ENCODE peak calls at places on chromosomes 13 and 19, in six cellular contexts. One of them, this sample, is unnamed.

GRCh38 chr19:58182577-58182988 is 278 bp upstream of the ZNF274 start:
- DNase-seq in stomach: no peak
- DNase-seq in cardiac fibroblast: no peak
- DNase-seq in glutamatergic neuron: no peak
- DNase-seq in lower lobe of right lung: no peak
- DNase-seq in Caco-2: no peak
- DNase-seq in this sample: no peak

GRCh38 chr13:25819856-25820530 is 231.8 kb downstream of the SHISA2 start:
- DNase-seq in stomach: no peak
- DNase-seq in cardiac fibroblast: no peak
- DNase-seq in glutamatergic neuron: no peak
- DNase-seq in lower lobe of right lung: no peak
- DNase-seq in Caco-2: no peak
- DNase-seq in this sample: no peak

GRCh38 chr19:9940778-9941177 is 4.5 kb upstream of the OLFM2 start:
- DNase-seq in stomach: no peak
- DNase-seq in cardiac fibroblast: peak
- DNase-seq in glutamatergic neuron: no peak
- DNase-seq in lower lobe of right lung: no peak
- DNase-seq in Caco-2: no peak
- DNase-seq in this sample: no peak

GRCh38 chr19:2116507-2116906 is 19.8 kb downstream of the IZUMO4 start:
- DNase-seq in stomach: no peak
- DNase-seq in cardiac fibroblast: no peak
- DNase-seq in glutamatergic neuron: no peak
- DNase-seq in lower lobe of right lung: no peak
- DNase-seq in Caco-2: no peak
- DNase-seq in this sample: no peak

GRCh38 chr19:54252845-54253244 is 4.2 kb downstream of the LILRB5 start:
- DNase-seq in stomach: no peak
- DNase-seq in cardiac fibroblast: no peak
- DNase-seq in glutamatergic neuron: no peak
- DNase-seq in lower lobe of right lung: no peak
- DNase-seq in Caco-2: no peak
- DNase-seq in this sample: no peak

GRCh38 chr13:109869312-109870237 is 83.2 kb upstream of the IRS2 start:
- DNase-seq in stomach: peak
- DNase-seq in cardiac fibroblast: peak
- DNase-seq in glutamatergic neuron: no peak
- DNase-seq in lower lobe of right lung: peak
- DNase-seq in Caco-2: no peak
- DNase-seq in this sample: no peak

GRCh38 chr19:35309481-35310279 is 17.7 kb downstream of the MAG start:
- DNase-seq in stomach: no peak
- DNase-seq in cardiac fibroblast: peak
- DNase-seq in glutamatergic neuron: no peak
- DNase-seq in lower lobe of right lung: no peak
- DNase-seq in Caco-2: peak
- DNase-seq in this sample: no peak

GRCh38 chr13:67120872-67121531 is 109.1 kb downstream of the PCDH9 start:
- DNase-seq in stomach: no peak
- DNase-seq in cardiac fibroblast: peak
- DNase-seq in glutamatergic neuron: no peak
- DNase-seq in lower lobe of right lung: no peak
- DNase-seq in Caco-2: no peak
- DNase-seq in this sample: no peak

GRCh38 chr19:44883962-44884361 is 7.1 kb upstream of the TOMM40 start:
- DNase-seq in stomach: no peak
- DNase-seq in cardiac fibroblast: no peak
- DNase-seq in glutamatergic neuron: no peak
- DNase-seq in lower lobe of right lung: no peak
- DNase-seq in Caco-2: no peak
- DNase-seq in this sample: no peak

GRCh38 chr13:21478881-21479808 is 20.0 kb upstream of the ZDHHC20 start:
- DNase-seq in stomach: no peak
- DNase-seq in cardiac fibroblast: peak
- DNase-seq in glutamatergic neuron: no peak
- DNase-seq in lower lobe of right lung: no peak
- DNase-seq in Caco-2: peak
- DNase-seq in this sample: peak

GRCh38 chr13:112735791-112736190 is 46.0 kb downstream of the ATP11A start:
- DNase-seq in stomach: no peak
- DNase-seq in cardiac fibroblast: no peak
- DNase-seq in glutamatergic neuron: no peak
- DNase-seq in lower lobe of right lung: no peak
- DNase-seq in Caco-2: no peak
- DNase-seq in this sample: no peak

GRCh38 chr19:55546822-55547614 is 1.7 kb upstream of the SBK3 start:
- DNase-seq in stomach: peak
- DNase-seq in cardiac fibroblast: peak
- DNase-seq in glutamatergic neuron: no peak
- DNase-seq in lower lobe of right lung: peak
- DNase-seq in Caco-2: no peak
- DNase-seq in this sample: no peak

GRCh38 chr19:18366027-18366435 is 19.9 kb upstream of the GDF15 start:
- DNase-seq in stomach: no peak
- DNase-seq in cardiac fibroblast: peak
- DNase-seq in glutamatergic neuron: no peak
- DNase-seq in lower lobe of right lung: no peak
- DNase-seq in Caco-2: no peak
- DNase-seq in this sample: no peak

GRCh38 chr13:67515895-67516294 is 285.8 kb upstream of the PCDH9 start:
- DNase-seq in stomach: no peak
- DNase-seq in cardiac fibroblast: peak
- DNase-seq in glutamatergic neuron: no peak
- DNase-seq in lower lobe of right lung: no peak
- DNase-seq in Caco-2: no peak
- DNase-seq in this sample: no peak

GRCh38 chr19:15812059-15812722 is 3.3 kb downstream of the OR10H1 start:
- DNase-seq in stomach: peak
- DNase-seq in cardiac fibroblast: no peak
- DNase-seq in glutamatergic neuron: no peak
- DNase-seq in lower lobe of right lung: no peak
- DNase-seq in Caco-2: peak
- DNase-seq in this sample: no peak
- TF ChIP-seq CTCF in stomach: peak
- TF ChIP-seq CTCF in cardiac fibroblast: no peak
- TF ChIP-seq CTCF in glutamatergic neuron: no peak
- TF ChIP-seq CTCF in lower lobe of right lung: no peak
- TF ChIP-seq CTCF in Caco-2: peak
- TF ChIP-seq CTCF in this sample: no peak

DNA sequence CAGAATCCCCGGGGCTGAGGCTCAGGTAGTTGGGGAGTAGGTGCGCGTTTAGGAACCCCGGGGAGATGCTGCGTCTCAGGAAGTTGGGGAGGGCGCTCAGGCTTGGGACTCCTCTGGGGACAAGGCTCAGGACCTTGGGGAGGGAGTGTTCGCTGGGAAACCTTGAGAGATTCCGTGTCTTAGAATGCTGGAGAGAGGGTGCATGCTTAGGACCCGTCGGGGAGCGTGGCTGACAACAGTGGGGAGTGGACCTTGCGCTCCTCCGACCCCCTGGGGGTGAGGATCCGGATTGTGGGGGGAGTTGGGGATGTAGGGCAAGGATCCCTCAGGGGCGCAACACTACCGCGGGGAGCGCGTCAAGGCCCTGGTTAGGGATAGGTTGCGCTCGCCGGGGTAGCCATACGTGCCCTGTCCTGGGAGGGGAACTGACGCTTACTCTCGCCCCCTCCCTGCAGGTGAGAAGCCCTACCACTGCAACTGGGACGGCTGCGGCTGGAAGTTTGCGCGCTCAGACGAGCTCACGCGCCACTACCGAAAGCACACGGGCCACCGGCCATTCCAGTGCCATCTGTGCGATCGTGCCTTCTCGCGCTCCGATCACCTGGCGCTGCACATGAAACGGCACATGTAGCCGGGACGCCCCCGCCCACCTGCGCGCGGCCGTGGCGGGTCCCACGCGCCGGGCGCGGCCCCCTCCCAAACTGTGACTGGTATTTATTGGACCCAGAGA is 1.9 kb downstream of the KLF2 start:
- DNase-seq in stomach: no peak
- DNase-seq in cardiac fibroblast: peak
- DNase-seq in glutamatergic neuron: no peak
- DNase-seq in lower lobe of right lung: peak
- DNase-seq in Caco-2: no peak
- DNase-seq in this sample: no peak
- TF ChIP-seq CTCF in stomach: no peak
- TF ChIP-seq CTCF in cardiac fibroblast: no peak
- TF ChIP-seq CTCF in glutamatergic neuron: no peak
- TF ChIP-seq CTCF in lower lobe of right lung: no peak
- TF ChIP-seq CTCF in Caco-2: no peak
- TF ChIP-seq CTCF in this sample: no peak

DNA sequence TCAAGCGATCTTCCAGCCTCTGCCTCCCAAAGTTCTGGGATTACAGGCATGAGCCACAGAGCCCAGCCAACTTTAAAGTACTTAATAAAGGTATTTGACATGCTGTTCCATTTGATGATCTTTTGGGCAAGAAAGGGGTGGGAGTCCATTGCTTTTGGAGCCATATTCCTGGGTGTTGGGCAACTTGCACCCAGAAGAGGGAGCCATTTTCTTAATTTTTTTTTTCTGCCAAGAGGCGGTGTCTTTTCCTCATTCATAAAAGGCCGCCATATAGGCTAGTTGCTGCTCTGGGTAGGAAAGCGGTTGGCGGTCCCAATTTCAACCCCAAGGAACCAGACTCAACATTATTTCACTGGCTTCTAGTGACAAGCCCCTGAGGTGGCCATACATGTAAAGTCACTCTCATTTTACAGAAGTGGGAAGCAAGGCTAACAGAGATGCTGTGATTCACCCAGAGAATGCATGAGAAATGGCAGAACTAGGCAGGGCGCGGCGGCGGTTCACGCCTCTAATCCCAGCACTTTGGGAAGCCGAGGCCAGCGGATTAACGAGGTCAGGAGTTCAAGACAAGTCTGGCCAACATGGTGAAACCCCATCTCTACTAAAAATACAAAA is 139.6 kb downstream of the CACNA1A start:
- DNase-seq in stomach: no peak
- DNase-seq in cardiac fibroblast: peak
- DNase-seq in glutamatergic neuron: peak
- DNase-seq in lower lobe of right lung: no peak
- DNase-seq in Caco-2: peak
- DNase-seq in this sample: peak
- TF ChIP-seq CTCF in stomach: no peak
- TF ChIP-seq CTCF in cardiac fibroblast: peak
- TF ChIP-seq CTCF in glutamatergic neuron: peak
- TF ChIP-seq CTCF in lower lobe of right lung: no peak
- TF ChIP-seq CTCF in Caco-2: peak
- TF ChIP-seq CTCF in this sample: peak

GRCh38 chr19:49422407-49423277 is 599 bp downstream of the PTH2 start:
- DNase-seq in stomach: no peak
- DNase-seq in cardiac fibroblast: peak
- DNase-seq in glutamatergic neuron: peak
- DNase-seq in lower lobe of right lung: no peak
- DNase-seq in Caco-2: peak
- DNase-seq in this sample: peak
- TF ChIP-seq CTCF in stomach: peak
- TF ChIP-seq CTCF in cardiac fibroblast: peak
- TF ChIP-seq CTCF in glutamatergic neuron: peak
- TF ChIP-seq CTCF in lower lobe of right lung: peak
- TF ChIP-seq CTCF in Caco-2: peak
- TF ChIP-seq CTCF in this sample: peak

GRCh38 chr13:50531917-50532899 is 311.3 kb downstream of the DLEU7 start:
- DNase-seq in stomach: no peak
- DNase-seq in cardiac fibroblast: peak
- DNase-seq in glutamatergic neuron: no peak
- DNase-seq in lower lobe of right lung: no peak
- DNase-seq in Caco-2: peak
- DNase-seq in this sample: no peak
- TF ChIP-seq CTCF in stomach: peak
- TF ChIP-seq CTCF in cardiac fibroblast: peak
- TF ChIP-seq CTCF in glutamatergic neuron: no peak
- TF ChIP-seq CTCF in lower lobe of right lung: peak
- TF ChIP-seq CTCF in Caco-2: peak
- TF ChIP-seq CTCF in this sample: no peak

GRCh38 chr13:31161583-31162150 is at the start of gene HSPH1:
- DNase-seq in stomach: peak
- DNase-seq in cardiac fibroblast: peak
- DNase-seq in glutamatergic neuron: peak
- DNase-seq in lower lobe of right lung: peak
- DNase-seq in Caco-2: peak
- DNase-seq in this sample: peak
- TF ChIP-seq CTCF in stomach: no peak
- TF ChIP-seq CTCF in cardiac fibroblast: no peak
- TF ChIP-seq CTCF in glutamatergic neuron: peak
- TF ChIP-seq CTCF in lower lobe of right lung: peak
- TF ChIP-seq CTCF in Caco-2: peak
- TF ChIP-seq CTCF in this sample: no peak

This sample was measured in endothelial cell.